ENCODE peak calls at places on chromosome 18, in five cellular contexts. T, P, A, C and F are unnamed samples.

GRCh38 chr18:3162181-3162580 is 57.6 kb downstream of the MYOM1 start:
- DNase-seq in P (no peak), T (no peak), A (no peak), C (no peak), F (no peak)

GRCh38 chr18:79603321-79604204 is 76.0 kb upstream of the CTDP1 start:
- DNase-seq in T (no peak), P (no peak), C (no peak), A (no peak), F (no peak)

GRCh38 chr18:67589325-67589724 is 72.8 kb upstream of the DSEL start:
- DNase-seq in T (no peak), C (no peak), A (no peak), P (no peak), F (no peak)

GRCh38 chr18:67710639-67711038 is 194.1 kb upstream of the DSEL start:
- DNase-seq in C (no peak), T (no peak), A (no peak), P (peak), F (no peak)

GRCh38 chr18:47260138-47260923 is 8.9 kb upstream of the SKOR2 start:
- DNase-seq in P (peak), A (no peak), T (no peak), C (no peak), F (peak)

GRCh38 chr18:23828426-23828825 is 139.2 kb downstream of the LAMA3 start:
- DNase-seq in T (peak), A (no peak), P (peak), C (no peak), F (peak)

GRCh38 chr18:35580748-35581534 is 599 bp upstream of the GALNT1 start:
- DNase-seq in T (no peak), P (peak), A (no peak), C (peak), F (peak)

GRCh38 chr18:71223487-71223886 is 934.6 kb downstream of the SOCS6 start:
- DNase-seq in C (no peak), A (no peak), T (no peak), P (no peak), F (no peak)

GRCh38 chr18:7000484-7001096 is 117.0 kb downstream of the LAMA1 start:
- DNase-seq in P (peak), C (no peak), T (no peak), A (no peak), F (no peak)

GRCh38 chr18:26901020-26901419 is 35.5 kb upstream of the AQP4 start:
- DNase-seq in T (no peak), P (no peak), A (no peak), C (no peak), F (no peak)

GRCh38 chr18:13566941-13567762 is 159.2 kb downstream of the FAM210A start:
- DNase-seq in A (peak), P (no peak), C (no peak), T (no peak), F (no peak)

GRCh38 chr18:46332956-46333355 is 228.8 kb downstream of the HAUS1 start:
- DNase-seq in A (no peak), T (no peak), P (no peak), C (no peak), F (no peak)

GRCh38 chr18:41456791-41457190 is 498.2 kb upstream of the PIK3C3 start:
- DNase-seq in A (no peak), T (no peak), C (no peak), P (no peak), F (no peak)

GRCh38 chr18:58158008-58158407 is 114.0 kb downstream of the NEDD4L start:
- DNase-seq in A (no peak), C (no peak), P (no peak), T (no peak), F (peak)

GRCh38 chr18:9068346-9068745 is 34.2 kb upstream of the NDUFV2 start:
- DNase-seq in C (no peak), P (no peak), A (no peak), T (no peak), F (no peak)

GRCh38 chr18:13377496-13377895 is 158.9 kb downstream of the LDLRAD4 start:
- DNase-seq in A (no peak), T (no peak), P (no peak), C (no peak), F (no peak)

GRCh38 chr18:60936101-60936500 is 397.1 kb upstream of the CDH20 start:
- DNase-seq in A (no peak), C (no peak), T (no peak), P (no peak), F (no peak)

GRCh38 chr18:62944454-62944853 is 229.1 kb downstream of the PHLPP1 start:
- DNase-seq in P (no peak), A (no peak), C (no peak), T (no peak), F (no peak)

GRCh38 chr18:384897-385296 is 115.6 kb downstream of the COLEC12 start:
- DNase-seq in P (no peak), T (no peak), A (no peak), C (no peak), F (no peak)

GRCh38 chr18:34322365-34323289 is 97.9 kb upstream of the NOL4 start:
- DNase-seq in T (peak), C (peak), A (peak), P (peak), F (no peak)
- TF ChIP-seq YY1 in T (no peak), C (no peak), A (peak), P (no peak), F (no peak)

GRCh38 chr18:59264651-59265245 is 8.5 kb downstream of the RAX start:
- DNase-seq in A (no peak), C (no peak), T (no peak), P (no peak), F (no peak)

GRCh38 chr18:59266459-59266858 is 6.8 kb downstream of the RAX start:
- DNase-seq in A (no peak), P (no peak), T (no peak), C (no peak), F (no peak)

GRCh38 chr18:59266019-59266369 is 7.3 kb downstream of the RAX start:
- DNase-seq in T (no peak), P (no peak), C (no peak), A (no peak), F (no peak)

GRCh38 chr18:59264136-59264571 is 9.1 kb downstream of the RAX start:
- DNase-seq in T (no peak), C (no peak), P (no peak), A (no peak), F (no peak)

GRCh38 chr18:59265246-59266018 is 7.8 kb downstream of the RAX start:
- DNase-seq in C (no peak), A (no peak), T (no peak), P (no peak), F (peak)
- TF ChIP-seq YY1 in C (no peak), A (no peak), T (no peak), P (no peak), F (no peak)

GRCh38 chr18:53911200-53911599 is 313.3 kb downstream of the MBD2 start:
- DNase-seq in A (no peak), T (no peak), C (no peak), P (no peak), F (no peak)

GRCh38 chr18:53906681-53907080 is 317.8 kb downstream of the MBD2 start:
- DNase-seq in A (no peak), P (no peak), C (no peak), T (no peak), F (no peak)

GRCh38 chr18:53909668-53910067 is 314.8 kb downstream of the MBD2 start:
- DNase-seq in A (no peak), T (peak), C (peak), P (peak), F (peak)
- TF ChIP-seq YY1 in A (no peak), T (no peak), C (no peak), P (no peak), F (no peak)

GRCh38 chr18:48942554-48943261 is 8.1 kb downstream of the SMAD7 start:
- DNase-seq in T (peak), P (peak), A (no peak), C (no peak), F (no peak)

GRCh38 chr18:48943736-48944527 is 6.8 kb downstream of the SMAD7 start:
- DNase-seq in C (no peak), T (no peak), P (no peak), A (no peak), F (no peak)

GRCh38 chr18:48944634-48945033 is 6.1 kb downstream of the SMAD7 start:
- DNase-seq in P (no peak), T (no peak), C (no peak), A (no peak), F (no peak)

GRCh38 chr18:48942086-48942485 is 8.7 kb downstream of the SMAD7 start:
- DNase-seq in A (no peak), C (no peak), P (no peak), T (no peak), F (no peak)

DNA sequence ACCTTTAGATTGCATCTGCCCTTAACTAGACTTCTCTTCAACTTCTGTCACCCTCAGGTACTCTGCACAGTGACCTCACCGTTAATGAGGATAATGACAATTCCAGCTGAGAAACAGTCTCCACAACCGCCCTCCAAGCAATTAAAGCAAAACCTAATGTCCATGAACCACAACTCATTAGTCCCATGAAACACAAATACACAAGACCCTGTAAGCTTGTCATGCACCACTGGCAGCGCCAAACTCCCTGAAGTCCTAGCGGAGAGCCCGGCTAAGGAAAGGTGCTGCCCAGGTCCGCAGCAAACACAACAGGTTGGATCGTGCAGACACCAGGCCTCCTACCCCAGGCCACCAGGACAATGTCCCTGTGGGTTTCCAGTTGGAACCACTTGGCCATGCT is 7.4 kb downstream of the SMAD7 start:
- DNase-seq in P (no peak), T (no peak), A (no peak), C (no peak), F (no peak)
- TF ChIP-seq YY1 in P (no peak), T (no peak), A (no peak), C (no peak), F (no peak)